ENCODE peak calls at places on chromosomes 2 and 18, in four cellular contexts. K is K562, Y is A549, R is GM12878. B is an unnamed sample.

GRCh38 chr2:4891394-4891793 is 800.8 kb upstream of the SOX11 start:
- DNase-seq in K (no peak), Y (peak), R (no peak), B (no peak)

GRCh38 chr2:31244101-31244500 is 10.1 kb downstream of the EHD3 start:
- DNase-seq in K (no peak), Y (no peak), R (no peak), B (no peak)

GRCh38 chr2:104856086-104856972 is 2.4 kb downstream of the POU3F3 start:
- DNase-seq in K (no peak), Y (peak), R (no peak), B (no peak)

GRCh38 chr2:10733584-10733958 is 12.1 kb downstream of the ATP6V1C2 start:
- DNase-seq in K (peak), Y (no peak), R (no peak), B (peak)

GRCh38 chr18:52764271-52764670 is 424.3 kb downstream of the DCC start:
- DNase-seq in K (no peak), Y (no peak), R (no peak), B (no peak)

GRCh38 chr2:75292826-75293225 is 93.5 kb upstream of the TACR1 start:
- DNase-seq in K (no peak), Y (no peak), R (no peak), B (peak)

GRCh38 chr2:31957748-31958717 is 52.8 kb downstream of the MEMO1 start:
- DNase-seq in K (no peak), Y (no peak), R (no peak), B (no peak)

GRCh38 chr18:35231052-35231451 is 9.8 kb upstream of the ZNF397 start:
- DNase-seq in K (peak), Y (peak), R (peak), B (peak)

GRCh38 chr2:189762551-189763298 is at the start of gene OSGEPL1:
- DNase-seq in K (peak), Y (peak), R (peak), B (peak)

GRCh38 chr2:61340242-61340641 is 130.6 kb downstream of the USP34 start:
- DNase-seq in K (no peak), Y (peak), R (no peak), B (peak)

GRCh38 chr2:96608459-96609455 is 29.4 kb downstream of the KANSL3 start:
- DNase-seq in K (no peak), Y (peak), R (peak), B (peak)

GRCh38 chr2:111121873-111122630 is 1.3 kb downstream of the BCL2L11 start:
- DNase-seq in K (peak), Y (peak), R (no peak), B (peak)
- TF ChIP-seq ELK1 in K (no peak), Y (no peak), R (no peak), B (no peak)

GRCh38 chr2:20021405-20022009 is 9.0 kb upstream of the MATN3 start:
- DNase-seq in K (no peak), Y (no peak), R (no peak), B (no peak)
- TF ChIP-seq ELK1 in K (no peak), Y (no peak), R (no peak), B (no peak)

GRCh38 chr18:23131693-23132319 is 3.5 kb upstream of the CABLES1 start:
- DNase-seq in K (peak), Y (peak), R (peak), B (peak)

GRCh38 chr18:23136326-23137092 is 1.2 kb downstream of the CABLES1 start:
- DNase-seq in K (no peak), Y (no peak), R (no peak), B (no peak)

GRCh38 chr18:23135679-23136325 is 517 bp downstream of the CABLES1 start:
- DNase-seq in K (no peak), Y (no peak), R (no peak), B (no peak)

GRCh38 chr18:23134780-23135678 is at the start of gene CABLES1:
- DNase-seq in K (peak), Y (peak), R (no peak), B (peak)

DNA sequence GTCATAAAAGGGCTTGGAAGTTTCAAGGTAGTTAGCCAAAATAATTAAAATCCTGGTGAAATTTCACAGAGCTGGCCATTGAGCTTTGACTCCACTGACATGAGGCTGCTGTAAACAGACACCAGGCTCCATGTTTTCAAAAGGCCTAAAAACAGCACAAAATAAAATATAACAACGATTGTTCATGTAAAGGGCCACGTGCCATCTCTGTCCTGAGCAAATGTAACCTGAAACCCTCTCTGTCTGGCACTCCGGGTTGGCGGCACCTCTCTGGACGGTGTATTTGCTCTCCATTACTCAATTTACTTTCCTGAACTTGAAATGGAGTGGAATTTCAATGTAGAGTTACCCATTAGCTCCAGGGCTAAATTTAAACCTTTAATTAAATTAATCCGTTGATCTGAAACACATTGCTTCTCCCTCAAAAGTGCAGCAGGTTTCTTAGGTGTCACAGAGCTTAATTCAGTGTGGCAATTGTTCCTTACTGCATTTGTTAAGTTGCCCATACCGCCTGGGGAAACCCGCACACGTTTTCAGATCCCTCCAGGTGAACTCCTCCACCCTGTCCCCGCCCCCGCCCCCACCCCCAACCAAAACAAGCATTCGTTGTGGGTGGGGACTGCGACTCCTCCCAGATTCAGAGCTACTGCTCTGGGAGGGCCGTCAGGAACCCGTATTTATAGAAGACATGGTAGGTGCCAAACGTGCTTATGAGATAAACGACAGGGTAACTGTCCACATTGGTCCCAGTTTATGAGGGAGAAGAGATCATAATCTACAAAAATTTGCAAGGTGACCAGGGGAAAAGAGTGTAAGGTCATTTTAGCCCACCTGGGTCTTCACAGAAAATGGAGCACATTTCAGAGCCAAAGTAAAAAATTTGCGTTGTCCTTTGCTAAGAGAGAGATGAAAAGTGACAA is 1.2 kb upstream of the CABLES1 start:
- DNase-seq in K (peak), Y (peak), R (peak), B (no peak)
- TF ChIP-seq ELK1 in K (no peak), Y (no peak), R (no peak), B (no peak)

GRCh38 chr2:210199186-210199765 is 26.0 kb downstream of the ACADL start:
- DNase-seq in K (peak), Y (peak), R (no peak), B (peak)

GRCh38 chr2:210199854-210200253 is 25.4 kb downstream of the ACADL start:
- DNase-seq in K (no peak), Y (no peak), R (no peak), B (no peak)

GRCh38 chr2:210198326-210198725 is 26.9 kb downstream of the ACADL start:
- DNase-seq in K (no peak), Y (no peak), R (no peak), B (peak)

GRCh38 chr2:210207929-210208328 is 17.3 kb downstream of the ACADL start:
- DNase-seq in K (no peak), Y (no peak), R (no peak), B (no peak)

DNA sequence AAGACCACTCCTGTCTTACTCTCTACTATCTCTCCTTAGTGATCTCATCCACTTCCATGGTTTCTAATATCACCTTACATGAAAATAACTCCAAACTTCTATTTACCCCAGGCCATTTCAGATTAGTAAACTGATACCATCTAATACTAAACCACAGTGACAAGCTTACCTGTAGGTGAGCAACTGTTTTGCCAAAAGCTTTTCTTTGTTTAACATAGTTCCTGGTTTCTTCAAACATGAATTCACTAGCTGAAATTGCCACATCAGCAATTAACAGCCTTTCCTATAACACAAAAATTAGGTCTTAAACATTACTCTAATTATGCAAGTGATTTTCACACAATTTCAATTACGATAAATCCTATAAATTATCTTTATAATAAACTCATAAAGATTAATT is 22.1 kb downstream of the ACADL start:
- DNase-seq in K (no peak), Y (no peak), R (no peak), B (no peak)
- TF ChIP-seq ELK1 in K (no peak), Y (no peak), R (no peak), B (no peak)

GRCh38 chr2:73962798-73963197 is 21.9 kb upstream of the TET3 start:
- DNase-seq in K (no peak), Y (no peak), R (no peak), B (no peak)

GRCh38 chr2:73961274-73961673 is 23.4 kb upstream of the TET3 start:
- DNase-seq in K (no peak), Y (no peak), R (no peak), B (no peak)

GRCh38 chr2:73964223-73964622 is 20.5 kb upstream of the TET3 start:
- DNase-seq in K (no peak), Y (no peak), R (no peak), B (no peak)

GRCh38 chr2:73963385-73964120 is 21.2 kb upstream of the TET3 start:
- DNase-seq in K (no peak), Y (no peak), R (peak), B (no peak)

GRCh38 chr2:73961823-73962615 is 22.7 kb upstream of the TET3 start:
- DNase-seq in K (no peak), Y (no peak), R (no peak), B (no peak)
- TF ChIP-seq ELK1 in K (no peak), Y (no peak), R (no peak), B (no peak)

DNA sequence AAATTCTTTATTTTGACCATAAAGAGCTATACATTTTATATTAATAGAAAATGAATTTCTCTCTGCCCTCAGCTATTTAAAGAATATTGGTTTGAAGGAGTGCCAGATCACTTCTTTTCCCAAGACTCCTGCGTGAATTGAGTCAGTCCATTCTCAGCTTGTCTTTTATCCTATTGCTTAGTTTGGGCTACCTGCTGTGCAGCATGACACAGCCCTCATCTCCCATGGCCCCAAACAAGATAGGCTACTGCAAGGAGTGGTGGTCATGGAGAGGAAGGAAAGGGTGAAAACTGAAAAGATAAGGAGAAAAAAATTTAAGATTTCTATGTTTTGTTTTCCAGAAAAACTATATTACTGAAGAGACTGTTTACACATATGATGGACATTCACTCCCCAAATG is 10.1 kb upstream of the FBXO11 start:
- DNase-seq in K (no peak), Y (no peak), R (no peak), B (no peak)
- TF ChIP-seq ELK1 in K (no peak), Y (no peak), R (no peak), B (no peak)

DNA sequence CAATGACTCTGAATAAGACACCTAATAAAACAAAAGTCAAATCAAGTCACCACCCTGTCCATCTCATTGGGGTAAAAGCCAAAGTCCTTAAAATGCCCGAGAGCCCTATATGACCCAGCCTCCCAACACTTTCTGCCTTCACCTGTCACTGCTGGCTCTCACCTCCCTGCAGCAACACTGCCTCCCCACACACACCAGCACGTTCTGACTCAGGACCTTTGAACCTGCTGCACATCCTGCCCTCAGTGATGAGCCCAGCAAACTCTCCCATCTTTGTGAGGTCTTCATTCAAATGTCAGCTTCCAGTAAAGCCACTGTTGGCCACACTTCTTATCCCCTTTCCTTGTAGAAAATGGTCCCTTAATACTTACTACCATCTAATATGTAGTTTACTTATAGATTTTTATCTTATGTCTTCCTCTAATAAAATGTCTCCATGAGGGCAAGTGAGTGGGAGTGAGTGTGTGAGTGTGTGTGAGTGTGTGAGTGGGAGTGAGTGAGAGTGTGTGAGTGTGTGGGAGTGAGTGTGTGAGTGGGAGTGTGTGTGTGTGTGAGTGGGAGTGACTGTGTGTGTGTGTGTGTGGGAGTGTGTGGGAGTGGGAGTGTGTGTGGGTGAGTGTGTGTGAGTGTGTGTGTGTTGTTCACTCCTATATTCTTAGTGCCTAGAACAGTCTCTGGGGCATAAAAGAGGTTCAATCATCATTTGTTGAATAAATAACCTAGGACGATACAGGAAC is 504.7 kb downstream of the EIPR1 start:
- DNase-seq in K (no peak), Y (no peak), R (no peak), B (no peak)
- TF ChIP-seq ELK1 in K (no peak), Y (no peak), R (no peak), B (no peak)

DNA sequence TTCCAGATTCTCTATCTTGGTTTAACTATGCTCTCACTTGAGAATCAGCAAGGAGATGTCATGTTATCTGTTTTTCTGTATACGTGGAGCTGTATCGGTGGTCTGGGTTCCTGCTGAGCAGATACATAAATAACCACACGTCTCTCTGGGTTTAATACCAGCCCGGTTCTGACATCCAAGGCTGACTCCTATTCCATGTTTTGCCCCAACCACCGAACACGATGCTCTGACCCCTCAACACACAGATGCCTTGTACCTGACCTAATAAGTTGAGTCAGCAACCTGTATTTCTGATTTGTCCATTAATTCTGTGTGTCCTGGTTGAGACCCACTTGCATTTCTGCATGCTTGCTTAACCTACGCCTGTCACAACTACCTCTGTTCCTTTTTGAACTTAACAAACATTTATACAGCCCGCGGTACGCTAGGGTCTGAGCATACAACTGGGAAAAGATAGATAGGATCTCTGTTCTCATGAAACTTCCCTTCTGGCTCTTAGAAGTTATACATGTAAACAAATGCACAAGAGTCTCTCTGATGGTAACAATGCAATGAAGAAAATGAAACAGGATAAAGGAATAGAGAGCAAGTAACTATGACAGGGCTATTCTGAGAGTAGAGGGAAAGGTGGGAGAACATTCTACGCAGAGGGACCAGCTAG is 480.4 kb downstream of the PARD3B start:
- DNase-seq in K (no peak), Y (no peak), R (no peak), B (peak)
- TF ChIP-seq ELK1 in K (no peak), Y (no peak), R (no peak), B (no peak)

GRCh38 chr2:203440671-203441070 is 94.4 kb downstream of the RAPH1 start:
- DNase-seq in K (no peak), Y (no peak), R (no peak), B (no peak)
- TF ChIP-seq ELK1 in K (no peak), Y (no peak), R (no peak), B (no peak)

GRCh38 chr2:119756837-119757236 is 2.9 kb upstream of the PTPN4 start:
- DNase-seq in K (no peak), Y (no peak), R (no peak), B (peak)
- TF ChIP-seq ELK1 in K (no peak), Y (no peak), R (no peak), B (no peak)

B was measured in IMR-90.